ENCODE peak calls at places on chromosome 6, in ten cellular contexts. C, Q, X, F, E, O, Y, T, A and K are unnamed samples.

GRCh38 chr6:160391419-160392116 is 43.4 kb downstream of the SLC22A3 start:
- DNase-seq in C (no peak), Q (no peak), X (no peak), F (no peak), E (no peak), O (no peak), Y (peak; percentile 82), T (peak; percentile 22), A (no peak), K (no peak)

GRCh38 chr6:48068326-48069191 is 42.4 kb downstream of the PTCHD4 start:
- DNase-seq in C (no peak), Q (no peak), X (no peak), F (peak; percentile 14), E (no peak), O (peak; percentile 72), Y (no peak), T (no peak), A (no peak), K (peak; percentile 82)

GRCh38 chr6:5334341-5334740 is 73.0 kb downstream of the FARS2 start:
- DNase-seq in C (no peak), Q (no peak), X (no peak), F (no peak), E (no peak), O (no peak), Y (no peak), T (no peak), A (no peak), K (no peak)

GRCh38 chr6:35072698-35073055 is 68.5 kb downstream of the TCP11 start:
- DNase-seq in C (no peak), Q (no peak), X (no peak), F (peak; percentile 10), E (no peak), O (no peak), Y (no peak), T (no peak), A (no peak), K (no peak)

GRCh38 chr6:56900784-56901183 is 54.1 kb upstream of the BEND6 start:
- DNase-seq in C (no peak), Q (no peak), X (no peak), F (no peak), E (no peak), O (no peak), Y (no peak), T (no peak), A (no peak), K (no peak)

GRCh38 chr6:33454009-33454946 is at the start of gene ZBTB9:
- DNase-seq in C (peak; percentile 92), Q (peak; percentile 89), X (peak; percentile 95), F (peak; percentile 97), E (peak; percentile 88), O (peak; percentile 98), Y (peak; percentile 90), T (peak; percentile 97), A (peak; percentile 98), K (peak; percentile 97)

GRCh38 chr6:55388161-55388560 is 60.9 kb downstream of the GFRAL start:
- DNase-seq in C (no peak), Q (no peak), X (no peak), F (no peak), E (peak; percentile 13), O (no peak), Y (no peak), T (no peak), A (no peak), K (no peak)

GRCh38 chr6:137866200-137866913 is 702 bp upstream of the TNFAIP3 start:
- DNase-seq in C (no peak), Q (no peak), X (no peak), F (peak; percentile 60), E (no peak), O (no peak), Y (no peak), T (no peak), A (no peak), K (no peak)

GRCh38 chr6:90538651-90539050 is 48.2 kb downstream of the MAP3K7 start:
- DNase-seq in C (no peak), Q (no peak), X (no peak), F (no peak), E (no peak), O (no peak), Y (no peak), T (no peak), A (no peak), K (no peak)

GRCh38 chr6:142846883-142847287 is 98.1 kb downstream of the HIVEP2 start:
- DNase-seq in C (no peak), Q (no peak), X (peak; percentile 20), F (peak; percentile 21), E (peak; percentile 61), O (no peak), Y (no peak), T (no peak), A (peak; percentile 76), K (no peak)

GRCh38 chr6:26568601-26569432 is 27.9 kb upstream of the ABT1 start:
- DNase-seq in C (peak; percentile 95), Q (peak; percentile 99), X (peak; percentile 93), F (peak; percentile 88), E (peak; percentile 87), O (peak; percentile 97), Y (peak; percentile 92), T (peak; percentile 96), A (peak; percentile 97), K (peak; percentile 92)

GRCh38 chr6:111718990-111719389 is 113.3 kb upstream of the TRAF3IP2 start:
- DNase-seq in C (no peak), Q (no peak), X (no peak), F (no peak), E (no peak), O (no peak), Y (no peak), T (no peak), A (no peak), K (no peak)

GRCh38 chr6:16190214-16190613 is 48.2 kb upstream of the GMPR start:
- DNase-seq in C (no peak), Q (no peak), X (no peak), F (no peak), E (no peak), O (no peak), Y (no peak), T (no peak), A (no peak), K (no peak)

GRCh38 chr6:144712541-144712940 is 427.4 kb downstream of the UTRN start:
- DNase-seq in C (no peak), Q (no peak), X (no peak), F (no peak), E (no peak), O (no peak), Y (no peak), T (no peak), A (no peak), K (no peak)

GRCh38 chr6:96991618-96992355 is 67.3 kb downstream of the KLHL32 start:
- DNase-seq in C (no peak), Q (no peak), X (no peak), F (no peak), E (no peak), O (no peak), Y (no peak), T (no peak), A (no peak), K (peak; percentile 61)

GRCh38 chr6:21396313-21396712 is 197.2 kb upstream of the SOX4 start:
- DNase-seq in C (no peak), Q (no peak), X (no peak), F (no peak), E (no peak), O (no peak), Y (no peak), T (no peak), A (no peak), K (no peak)

GRCh38 chr6:33546766-33547165 is 33.3 kb downstream of the BAK1 start:
- DNase-seq in C (no peak), Q (no peak), X (no peak), F (no peak), E (no peak), O (no peak), Y (no peak), T (no peak), A (no peak), K (no peak)

GRCh38 chr6:34465551-34466241 is at the start of gene PACSIN1:
- DNase-seq in C (no peak), Q (no peak), X (no peak), F (no peak), E (no peak), O (no peak), Y (no peak), T (no peak), A (no peak), K (peak; percentile 81)

GRCh38 chr6:126945150-126945549 is 173.3 kb upstream of the RSPO3 start:
- DNase-seq in C (no peak), Q (no peak), X (no peak), F (no peak), E (no peak), O (no peak), Y (no peak), T (no peak), A (no peak), K (no peak)

GRCh38 chr6:140485740-140486467 is 1111.5 kb upstream of the CITED2 start:
- DNase-seq in C (no peak), Q (no peak), X (peak; percentile 54), F (peak; percentile 25), E (peak; percentile 69), O (peak; percentile 52), Y (peak; percentile 45), T (peak; percentile 10), A (no peak), K (no peak)
- H3K27ac ChIP-seq in C (no peak overlapping the region), Q (no peak overlapping the region), X (no peak overlapping the region), F (no peak overlapping the region), E (no peak overlapping the region), O (no peak overlapping the region), Y (peak overlapping the region; percentile 1), T (peak overlapping the region; percentile 30), A (peak overlapping the region; percentile 12), K (peak overlapping the region; percentile 46)

GRCh38 chr6:149182262-149182661 is 135.2 kb upstream of the TAB2 start:
- DNase-seq in C (no peak), Q (no peak), X (peak; percentile 35), F (no peak), E (no peak), O (no peak), Y (no peak), T (no peak), A (no peak), K (no peak)
- H3K27ac ChIP-seq in C (no peak overlapping the region), Q (no peak overlapping the region), X (no peak overlapping the region), F (no peak overlapping the region), E (no peak overlapping the region), O (no peak overlapping the region), Y (no peak overlapping the region), T (no peak overlapping the region), A (no peak overlapping the region), K (no peak overlapping the region)

GRCh38 chr6:151071295-151071694 is 168.5 kb upstream of the AKAP12 start:
- DNase-seq in C (no peak), Q (no peak), X (peak; percentile 68), F (peak; percentile 48), E (peak; percentile 30), O (no peak), Y (no peak), T (no peak), A (peak; percentile 87), K (no peak)
- H3K27ac ChIP-seq in C (no peak overlapping the region), Q (no peak overlapping the region), X (peak overlapping the region; percentile 12), F (no peak overlapping the region), E (no peak overlapping the region), O (no peak overlapping the region), Y (peak overlapping the region; percentile 100), T (peak overlapping the region; percentile 17), A (peak overlapping the region; percentile 80), K (peak overlapping the region; percentile 20)

DNA sequence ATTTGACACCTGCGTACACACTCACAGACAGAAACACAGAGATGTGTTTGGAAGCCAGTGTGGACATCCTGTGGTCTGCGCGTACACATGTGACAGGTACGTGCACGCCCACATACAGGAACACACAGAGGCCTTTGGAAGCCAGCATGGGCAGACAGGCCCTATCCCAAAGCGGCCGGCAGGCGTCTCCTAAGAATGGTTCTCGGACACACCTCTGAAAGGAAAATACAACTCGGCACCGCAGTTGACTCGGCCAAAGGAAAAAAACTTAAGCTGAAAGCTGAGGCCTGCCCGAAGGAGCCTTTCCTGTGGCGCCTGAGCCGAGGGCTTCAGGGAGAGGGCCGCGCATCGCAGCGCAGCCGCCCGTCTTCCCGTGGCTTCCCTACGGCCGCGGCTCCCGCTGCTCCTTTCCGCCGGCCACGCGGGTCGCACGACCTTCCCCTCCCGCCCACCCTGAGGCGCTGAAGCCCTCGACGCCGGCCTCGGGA is 1.4 kb upstream of the CEP43 start:
- DNase-seq in C (peak; percentile 12), Q (no peak), X (peak; percentile 45), F (peak; percentile 76), E (peak; percentile 16), O (peak; percentile 79), Y (peak; percentile 62), T (peak; percentile 64), A (no peak), K (no peak)
- H3K27ac ChIP-seq in C (no peak overlapping the region), Q (no peak overlapping the region), X (no peak overlapping the region), F (peak overlapping the region; percentile 50), E (no peak overlapping the region), O (no peak overlapping the region), Y (peak overlapping the region; percentile 63), T (no peak overlapping the region), A (peak overlapping the region; percentile 77), K (peak overlapping the region; percentile 69)